ENCODE peak calls at places on chromosomes 7 and 10, in six cellular contexts. U, F, P, S, G and D are unnamed samples.

GRCh38 chr7:148621563-148621962 is 31.0 kb downstream of the C7orf33 start:
- DNase-seq in U (no peak), S (no peak), G (no peak), P (no peak), F (no peak), D (no peak)

GRCh38 chr7:7220821-7221220 is 38.5 kb downstream of the C1GALT1 start:
- DNase-seq in U (no peak), F (peak), S (no peak), P (no peak), G (no peak), D (no peak)

GRCh38 chr10:44650576-44651394 is 260.4 kb upstream of the TMEM72 start:
- DNase-seq in U (no peak), S (no peak), G (no peak), F (peak), P (no peak), D (no peak)

GRCh38 chr10:18162021-18162631 is 21.9 kb downstream of the CACNB2 start:
- DNase-seq in G (no peak), S (no peak), P (no peak), U (no peak), F (no peak), D (no peak)

GRCh38 chr7:155009570-155010157 is 6.7 kb upstream of the PAXIP1 start:
- DNase-seq in G (peak), F (peak), P (no peak), U (no peak), S (no peak), D (peak)

GRCh38 chr7:21544303-21544656 is 1.4 kb downstream of the DNAH11 start:
- DNase-seq in S (no peak), G (no peak), F (no peak), P (no peak), U (no peak), D (no peak)

GRCh38 chr10:102505462-102506115 is 1.8 kb downstream of the SUFU start:
- DNase-seq in U (no peak), F (no peak), P (no peak), G (no peak), S (no peak), D (no peak)

GRCh38 chr7:3861941-3862340 is 560.9 kb downstream of the SDK1 start:
- DNase-seq in P (no peak), S (no peak), G (no peak), U (no peak), F (peak), D (peak)

GRCh38 chr7:148395292-148395691 is 195.3 kb upstream of the C7orf33 start:
- DNase-seq in S (no peak), U (no peak), G (no peak), P (no peak), F (no peak), D (no peak)

GRCh38 chr10:63608511-63608910 is 87.3 kb downstream of the REEP3 start:
- DNase-seq in F (no peak), U (no peak), P (no peak), S (no peak), G (no peak), D (no peak)

GRCh38 chr10:130341325-130341724 is 205.1 kb downstream of the GLRX3 start:
- DNase-seq in F (no peak), S (peak), G (peak), U (no peak), P (no peak), D (no peak)

GRCh38 chr10:61244261-61244775 is 208.9 kb downstream of the TMEM26 start:
- DNase-seq in P (no peak), F (no peak), S (no peak), G (no peak), U (no peak), D (no peak)

GRCh38 chr7:95209276-95209675 is 115.1 kb downstream of the PON1 start:
- DNase-seq in F (no peak), U (no peak), G (no peak), P (no peak), S (no peak), D (no peak)

GRCh38 chr10:58930497-58930896 is 245.9 kb upstream of the PHYHIPL start:
- DNase-seq in F (no peak), S (no peak), G (no peak), U (no peak), P (no peak), D (no peak)

GRCh38 chr10:113111900-113112853 is 162.1 kb downstream of the TCF7L2 start:
- DNase-seq in P (no peak), F (peak), S (no peak), U (no peak), G (no peak), D (no peak)

GRCh38 chr10:69567920-69568319 is 5.3 kb downstream of the NEUROG3 start:
- DNase-seq in P (no peak), U (no peak), G (peak), F (peak), S (peak), D (no peak)

GRCh38 chr7:80458822-80459725 is 52.8 kb downstream of the GNAT3 start:
- DNase-seq in G (no peak), F (no peak), P (no peak), U (no peak), S (no peak), D (no peak)

GRCh38 chr10:49328401-49329185 is 29.6 kb downstream of the C10orf71 start:
- DNase-seq in S (no peak), P (no peak), F (no peak), U (no peak), G (no peak), D (no peak)

GRCh38 chr10:130772676-130773075 is 538.8 kb downstream of the TCERG1L start:
- DNase-seq in G (no peak), P (no peak), F (no peak), S (no peak), U (no peak), D (no peak)

GRCh38 chr7:12221414-12221813 is 10.3 kb downstream of the TMEM106B start:
- DNase-seq in P (no peak), F (peak), S (no peak), U (no peak), G (no peak), D (no peak)

GRCh38 chr10:127524869-127525268 is 24.2 kb upstream of the NPS start:
- DNase-seq in P (no peak), U (no peak), F (no peak), S (no peak), G (no peak), D (no peak)

GRCh38 chr10:127522298-127522697 is 26.8 kb upstream of the NPS start:
- DNase-seq in S (no peak), G (no peak), P (no peak), U (no peak), F (no peak), D (no peak)

GRCh38 chr10:127525686-127526085 is 23.4 kb upstream of the NPS start:
- DNase-seq in P (no peak), F (no peak), G (no peak), S (no peak), U (no peak), D (no peak)

GRCh38 chr10:127527320-127527719 is 21.8 kb upstream of the NPS start:
- DNase-seq in F (no peak), U (no peak), S (no peak), G (no peak), P (no peak), D (no peak)

GRCh38 chr10:127524229-127524628 is 24.9 kb upstream of the NPS start:
- DNase-seq in F (no peak), P (no peak), U (no peak), G (no peak), S (no peak), D (no peak)
- TF ChIP-seq CTCF in F (no peak), P (no peak), U (no peak), G (no peak), S (peak), D (no peak)

GRCh38 chr7:50596484-50596883 is 31.3 kb upstream of the DDC start:
- DNase-seq in U (no peak), G (no peak), S (no peak), P (no peak), F (no peak), D (no peak)

GRCh38 chr7:50594136-50594535 is 28.9 kb upstream of the DDC start:
- DNase-seq in G (no peak), S (no peak), P (no peak), F (no peak), U (no peak), D (no peak)

GRCh38 chr7:50592940-50593339 is 27.7 kb upstream of the DDC start:
- DNase-seq in G (no peak), P (no peak), F (no peak), S (no peak), U (no peak), D (no peak)

GRCh38 chr7:50594734-50595537 is 29.7 kb upstream of the DDC start:
- DNase-seq in P (no peak), F (no peak), G (peak), S (no peak), U (no peak), D (no peak)

GRCh38 chr7:50595538-50596102 is 30.4 kb upstream of the DDC start:
- DNase-seq in P (no peak), G (peak), U (no peak), S (no peak), F (peak), D (no peak)
- TF ChIP-seq CTCF in P (peak), G (peak), U (peak), S (peak), F (peak), D (peak)

GRCh38 chr10:68406111-68406814 is 814 bp downstream of the RUFY2 start:
- DNase-seq in F (peak), G (peak), S (peak), P (peak), U (no peak), D (peak)
- TF ChIP-seq CTCF in F (no peak), G (no peak), S (no peak), P (no peak), U (no peak), D (no peak)

GRCh38 chr7:152148706-152149105 is 123.2 kb downstream of the GALNT11 start:
- DNase-seq in U (no peak), P (no peak), F (no peak), G (no peak), S (no peak), D (no peak)

GRCh38 chr7:152144557-152145245 is 119.2 kb downstream of the GALNT11 start:
- DNase-seq in G (no peak), U (no peak), S (no peak), F (no peak), P (no peak), D (no peak)

GRCh38 chr7:152149363-152149762 is 123.9 kb downstream of the GALNT11 start:
- DNase-seq in F (no peak), G (no peak), P (no peak), S (no peak), U (no peak), D (no peak)

GRCh38 chr7:152142976-152143665 is 117.6 kb downstream of the GALNT11 start:
- DNase-seq in G (no peak), U (no peak), P (no peak), F (no peak), S (no peak), D (no peak)

GRCh38 chr7:152145853-152146466 is 120.5 kb downstream of the GALNT11 start:
- DNase-seq in U (no peak), F (peak), S (no peak), P (no peak), G (peak), D (no peak)
- TF ChIP-seq CTCF in U (peak), F (peak), S (peak), P (peak), G (peak), D (peak)

GRCh38 chr7:43757073-43757720 is 1.3 kb upstream of the BLVRA start:
- DNase-seq in F (no peak), S (no peak), P (no peak), U (no peak), G (no peak), D (no peak)

GRCh38 chr7:43761382-43761781 is 2.9 kb downstream of the BLVRA start:
- DNase-seq in G (no peak), U (no peak), F (no peak), S (no peak), P (no peak), D (no peak)

GRCh38 chr7:43756368-43757072 is 2.0 kb upstream of the BLVRA start:
- DNase-seq in S (no peak), G (peak), P (no peak), F (peak), U (no peak), D (peak)

GRCh38 chr7:43758861-43759683 is 592 bp downstream of the BLVRA start:
- DNase-seq in F (peak), G (peak), S (peak), U (no peak), P (peak), D (peak)

GRCh38 chr7:43758029-43758860 is at the start of gene BLVRA:
- DNase-seq in F (peak), S (peak), P (peak), U (peak), G (peak), D (peak)
- TF ChIP-seq CTCF in F (no peak), S (no peak), P (no peak), U (no peak), G (no peak), D (no peak)

DNA sequence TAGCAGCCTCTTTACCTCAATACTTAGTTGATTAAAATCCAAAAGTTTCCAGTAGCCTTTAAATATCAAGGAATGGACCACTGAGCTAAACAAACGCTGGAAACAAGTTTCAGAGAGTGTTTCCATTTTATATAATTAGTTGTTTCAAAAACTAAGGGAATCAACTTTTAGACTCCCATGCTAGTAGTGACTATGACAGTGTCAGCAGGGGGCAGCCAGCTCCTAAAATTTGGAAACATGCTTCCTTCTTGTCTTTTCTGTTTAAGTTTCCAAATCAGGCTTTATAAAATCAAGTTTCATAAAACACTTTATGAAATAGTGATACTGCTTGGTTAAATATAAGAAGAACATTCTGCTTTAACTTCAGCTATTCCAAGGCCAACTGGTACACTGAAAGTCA is 138.2 kb upstream of the TMEM229A start:
- DNase-seq in F (peak), S (no peak), G (peak), P (no peak), U (no peak), D (no peak)
- TF ChIP-seq CTCF in F (peak), S (peak), G (peak), P (peak), U (no peak), D (peak)

DNA sequence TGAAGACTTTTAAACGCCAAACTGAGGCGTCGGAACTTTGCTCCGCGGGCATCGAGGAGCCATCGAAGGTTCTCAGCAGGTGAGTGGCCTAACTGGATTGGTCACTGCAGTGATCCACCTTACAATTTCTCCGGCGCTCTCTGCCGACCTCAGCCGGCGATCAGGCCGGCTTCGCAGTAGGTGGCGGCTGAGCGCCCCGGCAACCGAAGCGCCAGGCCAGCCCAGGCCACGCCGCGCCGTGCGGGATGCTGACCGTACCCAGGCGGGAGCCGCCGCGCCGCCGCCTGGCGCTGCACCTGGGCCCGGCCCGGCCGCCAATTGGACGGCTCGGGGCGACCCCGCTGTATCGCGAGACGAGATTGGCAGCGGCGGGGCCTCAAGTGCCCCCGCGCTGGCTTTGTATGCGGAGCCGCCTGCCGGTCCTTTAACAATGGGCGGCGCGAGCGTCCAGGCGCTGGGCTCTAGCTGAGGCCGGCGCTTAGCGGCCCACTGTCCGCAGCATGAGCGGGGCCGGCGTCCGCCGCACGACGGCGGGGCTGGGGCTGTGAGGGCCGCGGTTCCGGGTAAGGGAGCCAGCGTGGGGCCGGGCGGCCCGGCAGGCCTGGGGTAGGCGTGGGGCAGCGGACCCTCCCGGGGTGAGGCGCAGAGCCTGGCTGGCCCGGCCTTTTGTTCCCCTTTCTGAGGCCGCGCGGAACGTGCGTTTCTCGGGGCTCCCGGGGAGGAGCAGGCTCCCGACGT is at the start of gene CCNJ:
- DNase-seq in P (peak), G (peak), S (peak), F (peak), U (peak), D (peak)
- TF ChIP-seq CTCF in P (peak), G (no peak), S (peak), F (no peak), U (no peak), D (peak)

DNA sequence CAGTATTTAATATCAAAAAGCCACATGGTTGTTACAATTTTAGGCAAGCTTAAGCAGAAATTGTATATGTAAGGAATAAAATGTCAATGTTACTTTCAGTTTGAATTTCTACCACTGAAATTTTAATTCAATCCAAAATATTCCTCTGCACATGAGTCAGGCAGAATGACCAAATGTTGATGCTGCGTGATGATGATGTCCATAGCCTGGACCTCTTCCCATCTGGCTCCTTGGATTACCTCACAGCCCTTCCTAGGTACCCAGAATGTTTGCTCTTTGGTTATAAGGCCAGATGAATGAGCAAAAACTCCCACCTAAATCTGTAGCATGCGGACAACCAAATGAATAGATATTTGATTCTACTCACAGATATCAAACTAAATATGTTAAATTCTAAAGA is 258.3 kb upstream of the IMMP2L start:
- DNase-seq in P (no peak), S (no peak), U (no peak), F (no peak), G (no peak), D (no peak)
- TF ChIP-seq CTCF in P (no peak), S (no peak), U (no peak), F (no peak), G (no peak), D (no peak)

GRCh38 chr7:151705744-151706567 is 171.0 kb downstream of the PRKAG2 start:
- DNase-seq in G (peak), U (no peak), F (peak), S (no peak), P (no peak), D (peak)
- TF ChIP-seq CTCF in G (peak), U (peak), F (peak), S (peak), P (peak), D (peak)

GRCh38 chr10:97914171-97914836 is 64.7 kb downstream of the GOLGA7B start:
- DNase-seq in S (no peak), U (no peak), G (no peak), F (no peak), P (no peak), D (no peak)

GRCh38 chr10:97915346-97915745 is 65.7 kb downstream of the GOLGA7B start:
- DNase-seq in P (no peak), S (no peak), G (no peak), U (no peak), F (no peak), D (no peak)

GRCh38 chr10:97913554-97913953 is 63.9 kb downstream of the GOLGA7B start:
- DNase-seq in P (no peak), U (no peak), F (no peak), G (no peak), S (no peak), D (no peak)

GRCh38 chr10:97915761-97916160 is 66.1 kb downstream of the GOLGA7B start:
- DNase-seq in S (no peak), F (no peak), U (no peak), G (no peak), P (no peak), D (no peak)

GRCh38 chr10:97914837-97915211 is 65.2 kb downstream of the GOLGA7B start:
- DNase-seq in F (peak), U (no peak), G (peak), P (peak), S (peak), D (peak)
- TF ChIP-seq CTCF in F (peak), U (peak), G (peak), P (peak), S (peak), D (peak)